ENCODE peak calls at places on chromosome 3, in seven cellular contexts. R, G, B, L, Q, X and J are unnamed samples.

GRCh38 chr3:53257465-53257864 is 1.6 kb upstream of the TKT start:
- DNase-seq in R (no peak), Q (no peak), B (no peak), L (no peak), G (no peak), X (no peak), J (no peak)

GRCh38 chr3:192914873-192915272 is 2.8 kb downstream of the MB21D2 start:
- DNase-seq in X (no peak), L (no peak), B (no peak), R (no peak), G (no peak), Q (no peak), J (no peak)

GRCh38 chr3:139131951-139132350 is 87.3 kb upstream of the PRR23C start:
- DNase-seq in G (no peak), R (no peak), Q (no peak), X (no peak), L (no peak), B (no peak), J (no peak)

GRCh38 chr3:134901461-134901860 is 106.4 kb downstream of the EPHB1 start:
- DNase-seq in X (peak; percentile 58), R (no peak), L (no peak), G (no peak), Q (no peak), B (no peak), J (no peak)

GRCh38 chr3:196192036-196193001 is 18.9 kb downstream of the ZDHHC19 start:
- DNase-seq in Q (no peak), L (peak; percentile 70), R (peak; percentile 77), B (no peak), X (peak; percentile 84), G (no peak), J (peak; percentile 82)

GRCh38 chr3:18593231-18593630 is 168.1 kb upstream of the SATB1 start:
- DNase-seq in X (no peak), L (no peak), B (no peak), Q (no peak), G (no peak), R (no peak), J (no peak)

GRCh38 chr3:148477375-148477774 is 220.3 kb upstream of the AGTR1 start:
- DNase-seq in B (no peak), X (no peak), G (no peak), L (no peak), R (no peak), Q (no peak), J (no peak)

GRCh38 chr3:66499881-66500574 is 794 bp downstream of the LRIG1 start:
- DNase-seq in G (peak; percentile 43), L (peak; percentile 60), X (peak; percentile 80), R (peak; percentile 60), B (peak; percentile 58), Q (no peak), J (peak; percentile 23)

GRCh38 chr3:117681619-117682018 is 972.0 kb downstream of the TUSC7 start:
- DNase-seq in G (peak; percentile 87), X (no peak), L (no peak), B (no peak), R (no peak), Q (no peak), J (no peak)

GRCh38 chr3:18847583-18848197 is 300.6 kb upstream of the KCNH8 start:
- DNase-seq in G (no peak), R (no peak), X (no peak), B (no peak), L (no peak), Q (no peak), J (peak; percentile 39)

GRCh38 chr3:125374501-125374995 is 577 bp downstream of the ZNF148 start:
- DNase-seq in G (peak; percentile 38), B (peak; percentile 69), Q (no peak), R (peak; percentile 59), L (no peak), X (peak; percentile 83), J (no peak)

GRCh38 chr3:194475978-194476377 is 10.8 kb downstream of the ATP13A3 start:
- DNase-seq in Q (no peak), L (no peak), R (no peak), G (no peak), X (peak; percentile 32), B (no peak), J (no peak)

GRCh38 chr3:79490165-79491028 is 277.4 kb downstream of the ROBO1 start:
- DNase-seq in B (no peak), L (no peak), X (peak; percentile 44), R (peak; percentile 48), G (peak; percentile 41), Q (no peak), J (no peak)

DNA sequence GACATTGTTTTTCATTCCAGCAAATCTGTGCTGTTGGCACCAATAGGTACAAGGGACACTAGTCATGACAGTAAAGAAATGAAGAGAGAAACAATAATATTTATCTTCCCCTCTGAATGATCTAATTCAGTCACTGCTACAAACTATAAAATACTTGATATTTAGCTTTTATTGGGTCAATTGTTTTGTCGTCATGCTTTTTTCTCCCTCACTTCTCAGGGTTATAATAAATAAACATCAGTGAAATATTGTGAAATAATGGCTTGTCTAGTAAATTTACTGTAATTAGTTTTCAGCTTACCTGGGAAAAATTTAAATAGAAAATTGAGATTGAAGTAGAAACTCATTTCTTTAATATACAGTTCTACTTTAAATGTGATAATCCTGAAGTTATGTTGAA is 166.7 kb upstream of the MLF1 start:
- DNase-seq in B (no peak), R (no peak), G (no peak), Q (no peak), X (no peak), L (no peak), J (no peak)
- H3K4me1 ChIP-seq in B (peaks cover 6% of the 10 kb centered on the region), R (no peaks in the 10 kb centered on the region), G (no peaks in the 10 kb centered on the region), Q (no peaks in the 10 kb centered on the region), X (no peaks in the 10 kb centered on the region), L (no peaks in the 10 kb centered on the region), J (no peaks in the 10 kb centered on the region)

GRCh38 chr3:133037440-133037839 is 751 bp upstream of the TMEM108 start:
- DNase-seq in B (no peak), R (no peak), L (no peak), Q (no peak), G (no peak), X (no peak), J (no peak)
- H3K4me3 ChIP-seq in B (peak overlapping the region; percentile 38), R (no peak overlapping the region), L (no peak overlapping the region), Q (no peak overlapping the region), G (no peak overlapping the region), X (peak overlapping the region; percentile 88), J (no peak overlapping the region)

GRCh38 chr3:57980416-57980815 is 27.8 kb upstream of the FLNB start:
- DNase-seq in L (no peak), X (peak; percentile 19), Q (no peak), R (no peak), B (no peak), G (no peak), J (no peak)

GRCh38 chr3:57982561-57983243 is 25.5 kb upstream of the FLNB start:
- DNase-seq in B (no peak), Q (no peak), R (no peak), X (no peak), L (no peak), G (no peak), J (no peak)

GRCh38 chr3:57983734-57984518 is 24.3 kb upstream of the FLNB start:
- DNase-seq in R (peak; percentile 91), X (peak; percentile 62), Q (peak; percentile 61), L (no peak), B (no peak), G (peak; percentile 95), J (peak; percentile 15)

GRCh38 chr3:57977755-57978715 is 30.2 kb upstream of the FLNB start:
- DNase-seq in R (peak; percentile 75), Q (peak; percentile 45), G (no peak), B (no peak), L (no peak), X (peak; percentile 43), J (no peak)

GRCh38 chr3:57981483-57982087 is 26.6 kb upstream of the FLNB start:
- DNase-seq in B (no peak), R (no peak), Q (no peak), L (no peak), X (no peak), G (no peak), J (no peak)
- H3K4me1 ChIP-seq in B (no peaks in the 10 kb centered on the region), R (peaks cover 11% of the 10 kb centered on the region), Q (peaks cover 17% of the 10 kb centered on the region), L (peaks cover 15% of the 10 kb centered on the region), X (peaks cover 23% of the 10 kb centered on the region), G (peaks cover 22% of the 10 kb centered on the region), J (peaks cover 11% of the 10 kb centered on the region)

GRCh38 chr3:42894693-42895092 is 11.2 kb upstream of the ZNF662 start:
- DNase-seq in L (no peak), Q (no peak), R (no peak), B (no peak), X (no peak), G (no peak), J (no peak)

GRCh38 chr3:42898896-42899675 is 6.9 kb upstream of the ZNF662 start:
- DNase-seq in X (peak; percentile 41), B (no peak), R (no peak), G (no peak), L (no peak), Q (no peak), J (no peak)

GRCh38 chr3:42892807-42893206 is 13.1 kb upstream of the ZNF662 start:
- DNase-seq in Q (no peak), L (no peak), X (no peak), B (no peak), R (no peak), G (no peak), J (no peak)

GRCh38 chr3:42892169-42892568 is 13.8 kb upstream of the ZNF662 start:
- DNase-seq in B (no peak), Q (no peak), G (peak; percentile 11), L (no peak), X (no peak), R (no peak), J (no peak)

GRCh38 chr3:42895332-42895868 is 10.5 kb upstream of the ZNF662 start:
- DNase-seq in B (no peak), L (no peak), Q (no peak), X (peak; percentile 47), R (no peak), G (no peak), J (no peak)
- H3K4me3 ChIP-seq in B (no peak overlapping the region), L (no peak overlapping the region), Q (no peak overlapping the region), X (no peak overlapping the region), R (no peak overlapping the region), G (no peak overlapping the region), J (no peak overlapping the region)

GRCh38 chr3:122094125-122094524 is 39.0 kb downstream of the CD86 start:
- DNase-seq in Q (no peak), B (no peak), G (no peak), X (no peak), R (no peak), L (no peak), J (no peak)
- H3K4me1 ChIP-seq in Q (no peaks in the 10 kb centered on the region), B (no peaks in the 10 kb centered on the region), G (no peaks in the 10 kb centered on the region), X (no peaks in the 10 kb centered on the region), R (no peaks in the 10 kb centered on the region), L (no peaks in the 10 kb centered on the region), J (no peaks in the 10 kb centered on the region)

GRCh38 chr3:36380171-36381031 is at the start of gene STAC:
- DNase-seq in X (peak; percentile 86), B (peak; percentile 58), Q (no peak), L (no peak), G (no peak), R (no peak), J (no peak)
- H3K4me3 ChIP-seq in X (peak within 1 kb of the TSS; percentile 76), B (peak within 1 kb of the TSS; percentile 68), Q (peak within 1 kb of the TSS; percentile 73), L (no peak within 1 kb of the TSS), G (no peak within 1 kb of the TSS), R (no peak within 1 kb of the TSS), J (peak within 1 kb of the TSS; percentile 4)

DNA sequence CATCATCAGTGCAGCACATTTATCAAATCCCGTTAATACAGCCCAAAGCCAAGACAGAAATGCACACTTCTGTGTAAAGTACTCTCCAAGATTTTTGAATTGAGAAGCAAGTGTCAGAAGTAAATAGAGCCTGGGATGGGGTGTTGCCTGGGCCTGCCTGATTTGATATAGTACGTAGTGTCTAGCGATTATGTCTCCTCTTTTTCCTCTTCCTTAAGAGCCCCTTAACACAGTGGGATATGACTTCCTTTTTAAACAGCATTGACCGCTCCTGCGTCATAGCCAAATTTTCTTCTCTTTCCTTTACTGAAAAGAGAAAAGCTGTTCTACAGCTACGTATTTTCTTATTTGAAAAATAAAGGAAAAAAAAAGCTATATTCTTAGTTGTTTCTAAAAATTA is 97.7 kb downstream of the PLCL2 start:
- DNase-seq in G (no peak), X (no peak), B (no peak), Q (no peak), R (no peak), L (no peak), J (no peak)
- H3K4me1 ChIP-seq in G (no peaks in the 10 kb centered on the region), X (no peaks in the 10 kb centered on the region), B (no peaks in the 10 kb centered on the region), Q (no peaks in the 10 kb centered on the region), R (no peaks in the 10 kb centered on the region), L (peaks cover 3% of the 10 kb centered on the region), J (no peaks in the 10 kb centered on the region)